ENCODE peak calls at places on chromosomes 7 and 10, in five cellular contexts. U is dorsolateral prefrontal cortex, J is fibroblast of lung, D is brain microvascular endothelial cell, L is tibial nerve. Q is an unnamed sample.

GRCh38 chr7:81299272-81299671 is 380.4 kb upstream of the SEMA3C start:
- DNase-seq in U (no peak), J (peak; percentile 96), D (peak; percentile 95), L (no peak), Q (peak; percentile 95)

GRCh38 chr10:78927257-78927995 is 141.3 kb upstream of the ZMIZ1 start:
- DNase-seq in U (no peak), J (no peak), D (no peak), L (no peak), Q (no peak)

GRCh38 chr10:44054046-44054445 is 330.9 kb downstream of the CXCL12 start:
- DNase-seq in U (no peak), J (no peak), D (no peak), L (no peak), Q (no peak)

GRCh38 chr7:45421096-45421495 is 153.1 kb upstream of the ADCY1 start:
- DNase-seq in U (no peak), J (peak; percentile 58), D (no peak), L (no peak), Q (peak; percentile 64)

GRCh38 chr10:131874991-131875451 is 25.8 kb upstream of the PPP2R2D start:
- DNase-seq in U (peak; percentile 86), J (peak; percentile 77), D (peak; percentile 78), L (peak; percentile 25), Q (peak; percentile 49)

GRCh38 chr7:71735961-71736556 is 604.1 kb downstream of the GALNT17 start:
- DNase-seq in U (peak; percentile 68), J (peak; percentile 63), D (peak; percentile 65), L (peak; percentile 48), Q (peak; percentile 43)

GRCh38 chr10:97673736-97674525 is 13.1 kb downstream of the AVPI1 start:
- DNase-seq in U (peak; percentile 56), J (peak; percentile 58), D (peak; percentile 25), L (peak; percentile 49), Q (peak; percentile 56)

GRCh38 chr10:117228210-117228609 is 12.7 kb upstream of the SLC18A2 start:
- DNase-seq in U (no peak), J (no peak), D (no peak), L (no peak), Q (no peak)

GRCh38 chr7:38978474-38978873 is 765 bp downstream of the POU6F2 start:
- DNase-seq in U (no peak), J (no peak), D (no peak), L (no peak), Q (no peak)

GRCh38 chr7:137774793-137775201 is 72.0 kb downstream of the DGKI start:
- DNase-seq in U (no peak), J (peak; percentile 16), D (peak; percentile 38), L (no peak), Q (peak; percentile 82)

GRCh38 chr10:12633776-12634390 is 284.5 kb downstream of the CAMK1D start:
- DNase-seq in U (no peak), J (no peak), D (no peak), L (no peak), Q (no peak)

GRCh38 chr10:123496336-123496735 is 169.8 kb upstream of the GPR26 start:
- DNase-seq in U (no peak), J (no peak), D (no peak), L (no peak), Q (no peak)

GRCh38 chr10:122387572-122387971 is 13.1 kb downstream of the PLEKHA1 start:
- DNase-seq in U (no peak), J (no peak), D (no peak), L (no peak), Q (no peak)

GRCh38 chr7:1861799-1862458 is 191.9 kb downstream of the ELFN1 start:
- DNase-seq in U (no peak), J (no peak), D (no peak), L (no peak), Q (no peak)

GRCh38 chr10:102644066-102644645 is at the start of gene TRIM8:
- DNase-seq in U (peak; percentile 74), J (no peak), D (no peak), L (no peak), Q (no peak)

GRCh38 chr10:30435068-30435422 is 1.1 kb downstream of the MAP3K8 start:
- DNase-seq in U (no peak), J (peak; percentile 47), D (peak; percentile 40), L (no peak), Q (no peak)

GRCh38 chr7:101743995-101744360 is 73.4 kb upstream of the CUX1 start:
- DNase-seq in U (no peak), J (no peak), D (no peak), L (no peak), Q (no peak)

GRCh38 chr10:71323407-71323806 is 4.3 kb downstream of the SLC29A3 start:
- DNase-seq in U (no peak), J (peak; percentile 39), D (peak; percentile 22), L (no peak), Q (peak; percentile 56)

GRCh38 chr7:150756858-150757257 is 19.6 kb downstream of the GIMAP5 start:
- DNase-seq in U (no peak), J (no peak), D (no peak), L (no peak), Q (peak; percentile 36)

GRCh38 chr7:1936531-1937251 is 266.6 kb downstream of the ELFN1 start:
- DNase-seq in U (no peak), J (no peak), D (no peak), L (no peak), Q (no peak)

GRCh38 chr7:101164071-101164840 is 1.1 kb downstream of the VGF start:
- DNase-seq in U (no peak), J (peak; percentile 61), D (no peak), L (no peak), Q (no peak)

GRCh38 chr7:17524746-17525145 is 226.3 kb downstream of the AHR start:
- DNase-seq in U (no peak), J (peak; percentile 38), D (peak; percentile 81), L (no peak), Q (peak; percentile 17)

GRCh38 chr10:43644252-43644651 is 4.4 kb downstream of the ZNF32 start:
- DNase-seq in U (no peak), J (peak; percentile 57), D (no peak), L (no peak), Q (no peak)

GRCh38 chr7:135428011-135428410 is 81.9 kb downstream of the CNOT4 start:
- DNase-seq in U (no peak), J (no peak), D (no peak), L (no peak), Q (no peak)

GRCh38 chr7:95511716-95512260 is 26.0 kb downstream of the ASB4 start:
- DNase-seq in U (peak; percentile 60), J (peak; percentile 81), D (peak; percentile 76), L (peak; percentile 69), Q (peak; percentile 63)

GRCh38 chr10:60009316-60009715 is 103.0 kb upstream of the CCDC6 start:
- DNase-seq in U (no peak), J (no peak), D (no peak), L (no peak), Q (no peak)

GRCh38 chr7:13159467-13160184 is 472.2 kb downstream of the ARL4A start:
- DNase-seq in U (no peak), J (no peak), D (no peak), L (no peak), Q (no peak)

GRCh38 chr10:113386005-113386404 is 166.8 kb upstream of the HABP2 start:
- DNase-seq in U (no peak), J (peak; percentile 50), D (peak; percentile 42), L (no peak), Q (peak; percentile 56)

GRCh38 chr10:20598590-20598989 is 298.5 kb downstream of the NEBL start:
- DNase-seq in U (peak; percentile 45), J (peak; percentile 92), D (peak; percentile 95), L (peak; percentile 13), Q (peak; percentile 79)

GRCh38 chr10:77741746-77742145 is 104.1 kb upstream of the KCNMA1 start:
- DNase-seq in U (no peak), J (peak; percentile 33), D (no peak), L (no peak), Q (no peak)

GRCh38 chr7:129501760-129502707 is at the start of gene SMKR1:
- DNase-seq in U (peak; percentile 86), J (peak; percentile 51), D (peak; percentile 7), L (no peak), Q (peak; percentile 35)

GRCh38 chr10:112244197-112244596 is 39.0 kb upstream of the TECTB start:
- DNase-seq in U (no peak), J (no peak), D (no peak), L (no peak), Q (no peak)

GRCh38 chr10:4281207-4281825 is 496.3 kb upstream of the KLF6 start:
- DNase-seq in U (no peak), J (no peak), D (no peak), L (no peak), Q (no peak)

GRCh38 chr10:3639546-3639945 is 145.5 kb downstream of the KLF6 start:
- DNase-seq in U (no peak), J (no peak), D (no peak), L (no peak), Q (no peak)

GRCh38 chr10:66252986-66253385 is 672.9 kb upstream of the LRRTM3 start:
- DNase-seq in U (no peak), J (no peak), D (no peak), L (no peak), Q (no peak)

GRCh38 chr10:109451879-109452278 is 471.4 kb downstream of the XPNPEP1 start:
- DNase-seq in U (no peak), J (no peak), D (no peak), L (no peak), Q (no peak)
- TF ChIP-seq CTCF in U (no peak), J (no peak), D (peak; percentile 15), L (no peak), Q (no peak)

GRCh38 chr7:97004931-97005763 is at the start of gene DLX6:
- DNase-seq in U (no peak), J (peak; percentile 47), D (no peak), L (no peak), Q (no peak)
- H3K27me3 ChIP-seq in U (peaks cover 100% of the 10 kb centered on the region), J (peaks cover 55% of the 10 kb centered on the region), D (peaks cover 95% of the 10 kb centered on the region), L (peaks cover 95% of the 10 kb centered on the region), Q (peaks cover 70% of the 10 kb centered on the region)

GRCh38 chr7:121328508-121329459 is at the start of gene WNT16:
- DNase-seq in U (peak; percentile 47), J (no peak), D (no peak), L (no peak), Q (no peak)
- H3K4me3 ChIP-seq in U (peak within 1 kb of the TSS; percentile 56), J (peak within 1 kb of the TSS; percentile 70), D (peak within 1 kb of the TSS; percentile 64), L (peak within 1 kb of the TSS; percentile 17), Q (peak within 1 kb of the TSS; percentile 21)

DNA sequence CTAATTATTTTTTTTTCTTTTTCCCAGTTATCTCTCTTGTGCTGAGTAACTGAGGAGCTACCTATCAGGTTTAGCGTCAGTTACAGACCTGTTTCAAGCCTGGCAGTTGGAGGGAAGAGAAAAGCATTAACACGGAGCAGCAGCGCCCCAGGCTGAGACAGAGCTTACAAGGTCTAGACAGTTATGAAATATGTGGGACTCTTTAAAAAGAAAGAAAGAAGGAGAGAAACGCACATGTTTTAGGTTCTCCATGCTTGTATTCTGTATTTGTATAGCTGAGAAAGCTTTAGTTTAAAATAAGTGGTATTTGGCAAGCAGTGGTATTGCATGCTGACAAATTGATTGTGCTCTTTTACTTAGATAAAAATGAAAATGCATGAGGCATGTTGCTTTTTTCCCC is 157.6 kb downstream of the GRK5 start:
- DNase-seq in U (no peak), J (peak; percentile 44), D (no peak), L (no peak), Q (peak; percentile 8)
- TF ChIP-seq CTCF in U (no peak), J (peak; percentile 22), D (peak; percentile 36), L (no peak), Q (no peak)

GRCh38 chr7:157961731-157962457 is 625.1 kb downstream of the DNAJB6 start:
- DNase-seq in U (no peak), J (no peak), D (no peak), L (no peak), Q (no peak)
- H3K27me3 ChIP-seq in U (no peaks in the 10 kb centered on the region), J (no peaks in the 10 kb centered on the region), D (no peaks in the 10 kb centered on the region), L (peaks cover 3% of the 10 kb centered on the region), Q (no peaks in the 10 kb centered on the region)